ENCODE peak calls at places on chromosomes 7 and 10, in eight cellular contexts. O is cardiac muscle cell, B is tibial artery, K is spleen, H is PC-9, N is OCI-LY7, Y is right lobe of liver, C is Peyer's patch. J is an unnamed sample.

GRCh38 chr7:90320801-90321494 is at the start of gene FAM237B:
- DNase-seq in O (peak; percentile 43), B (no peak), K (peak; percentile 74), H (no peak), N (no peak), Y (no peak), C (no peak), J (no peak)

GRCh38 chr7:143884978-143885559 is 16.9 kb downstream of the TCAF1 start:
- DNase-seq in O (peak; percentile 85), B (no peak), K (peak; percentile 75), H (no peak), N (no peak), Y (peak; percentile 52), C (no peak), J (no peak)

GRCh38 chr10:132420469-132421376 is 23.7 kb downstream of the PWWP2B start:
- DNase-seq in O (no peak), B (peak; percentile 81), K (peak; percentile 91), H (peak; percentile 77), N (peak; percentile 52), Y (no peak), C (peak; percentile 72), J (peak; percentile 85)

GRCh38 chr7:13933106-13933505 is 56.4 kb downstream of the ETV1 start:
- DNase-seq in O (peak; percentile 21), B (no peak), K (no peak), H (no peak), N (no peak), Y (no peak), C (no peak), J (no peak)

GRCh38 chr7:142711722-142712616 is 37.3 kb upstream of the PRSS1 start:
- DNase-seq in O (peak; percentile 45), B (no peak), K (no peak), H (no peak), N (peak; percentile 74), Y (no peak), C (peak; percentile 62), J (no peak)

GRCh38 chr7:16400896-16401275 is 20.5 kb downstream of the CRPPA start:
- DNase-seq in O (no peak), B (no peak), K (no peak), H (no peak), N (no peak), Y (no peak), C (no peak), J (no peak)

GRCh38 chr10:62326134-62326533 is 48.0 kb upstream of the ZNF365 start:
- DNase-seq in O (no peak), B (no peak), K (no peak), H (no peak), N (no peak), Y (no peak), C (no peak), J (no peak)

GRCh38 chr7:50312589-50313162 is 8.2 kb downstream of the IKZF1 start:
- DNase-seq in O (no peak), B (no peak), K (no peak), H (no peak), N (peak; percentile 37), Y (no peak), C (no peak), J (no peak)

GRCh38 chr7:142746268-142746667 is 3.0 kb upstream of the PRSS1 start:
- DNase-seq in O (no peak), B (no peak), K (no peak), H (no peak), N (no peak), Y (no peak), C (no peak), J (no peak)

GRCh38 chr10:103990170-103990930 is 23.4 kb downstream of the SLK start:
- DNase-seq in O (no peak), B (no peak), K (no peak), H (no peak), N (no peak), Y (no peak), C (no peak), J (no peak)

GRCh38 chr10:114087255-114087654 is 43.6 kb downstream of the ADRB1 start:
- DNase-seq in O (no peak), B (no peak), K (no peak), H (no peak), N (no peak), Y (no peak), C (no peak), J (no peak)

GRCh38 chr10:71355886-71356285 is 36.8 kb downstream of the SLC29A3 start:
- DNase-seq in O (no peak), B (no peak), K (peak; percentile 60), H (no peak), N (no peak), Y (no peak), C (no peak), J (no peak)

GRCh38 chr7:22452142-22452763 is 47.7 kb downstream of the STEAP1B start:
- DNase-seq in O (peak; percentile 50), B (no peak), K (peak; percentile 80), H (peak; percentile 56), N (peak; percentile 86), Y (no peak), C (peak; percentile 82), J (peak; percentile 74)

DNA sequence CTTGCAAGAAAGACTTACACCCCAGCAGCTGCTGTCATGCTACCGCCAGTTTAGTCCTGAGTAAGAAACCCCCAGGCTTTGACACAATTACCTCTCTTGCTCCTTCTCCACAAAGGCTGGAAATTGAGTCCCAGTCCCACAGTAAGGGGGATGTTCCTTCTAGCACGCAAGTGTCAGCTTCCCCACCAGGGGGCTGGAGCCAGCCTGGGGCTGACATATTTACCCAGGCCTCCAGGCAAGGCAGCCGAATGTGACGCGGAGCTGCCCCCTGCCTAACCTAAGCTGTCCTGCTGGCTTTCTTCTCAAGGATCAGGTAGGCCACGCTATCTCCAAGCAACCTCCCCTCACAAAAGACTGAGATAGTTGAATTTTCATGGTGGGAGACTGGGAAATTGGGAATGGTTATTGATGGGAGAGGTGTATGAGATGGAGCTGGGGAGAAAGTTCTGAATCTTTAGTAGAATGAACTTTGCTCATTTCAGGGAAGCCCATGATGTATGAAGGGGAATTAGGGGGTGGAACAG is 19.2 kb upstream of the BMPER start:
- DNase-seq in O (no peak), B (no peak), K (no peak), H (no peak), N (no peak), Y (no peak), C (no peak), J (no peak)
- TF ChIP-seq CTCF in O (peak; percentile 48), B (peak; percentile 12), K (peak; percentile 14), H (peak; percentile 41), N (no peak), Y (no peak), C (no peak), J (peak; percentile 12)

GRCh38 chr7:30852360-30852709 is 59.3 kb upstream of the AQP1 start:
- DNase-seq in O (no peak), B (no peak), K (no peak), H (no peak), N (no peak), Y (peak; percentile 21), C (no peak), J (no peak)

GRCh38 chr7:30848121-30848855 is 63.4 kb upstream of the AQP1 start:
- DNase-seq in O (no peak), B (peak; percentile 56), K (peak; percentile 64), H (no peak), N (peak; percentile 63), Y (peak; percentile 29), C (no peak), J (no peak)

GRCh38 chr7:30849565-30849964 is 62.1 kb upstream of the AQP1 start:
- DNase-seq in O (no peak), B (no peak), K (no peak), H (no peak), N (no peak), Y (peak; percentile 6), C (no peak), J (no peak)

GRCh38 chr7:30851651-30852359 is 59.8 kb upstream of the AQP1 start:
- DNase-seq in O (no peak), B (peak; percentile 89), K (no peak), H (no peak), N (no peak), Y (peak; percentile 27), C (no peak), J (no peak)

DNA sequence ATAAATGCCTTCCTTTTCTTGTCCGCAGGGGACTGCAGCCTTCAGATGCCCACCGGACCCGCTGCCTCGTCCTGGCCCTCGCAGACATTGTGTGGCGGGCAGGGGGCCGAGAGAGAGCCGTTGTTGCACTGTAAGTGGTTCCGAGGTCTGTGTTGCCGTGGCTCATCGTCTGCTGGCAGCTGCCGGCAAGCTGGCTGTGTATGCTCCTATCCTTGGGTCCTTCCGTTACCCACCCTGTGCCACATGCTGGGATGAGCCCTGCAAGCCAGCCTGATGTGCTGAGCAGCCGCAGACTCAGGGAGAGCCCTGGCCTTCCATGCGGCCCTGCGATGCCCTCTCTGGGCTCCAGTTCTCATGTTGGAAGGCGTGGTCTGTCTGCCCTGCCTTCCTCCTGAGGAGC is 61.2 kb upstream of the AQP1 start:
- DNase-seq in O (no peak), B (no peak), K (peak; percentile 59), H (no peak), N (no peak), Y (peak; percentile 48), C (no peak), J (no peak)
- H3K36me3 ChIP-seq in O (no peaks in the 10 kb centered on the region), B (peaks cover 13% of the 10 kb centered on the region), K (no peaks in the 10 kb centered on the region), H (no peaks in the 10 kb centered on the region), N (no peaks in the 10 kb centered on the region), Y (no peaks in the 10 kb centered on the region), C (no peaks in the 10 kb centered on the region), J (peaks cover 9% of the 10 kb centered on the region)

GRCh38 chr7:101156277-101156676 is 2.0 kb downstream of the AP1S1 start:
- DNase-seq in O (no peak), B (no peak), K (no peak), H (no peak), N (no peak), Y (no peak), C (no peak), J (no peak)
- TF ChIP-seq CTCF in O (peak; percentile 25), B (no peak), K (no peak), H (peak; percentile 13), N (peak; percentile 52), Y (no peak), C (no peak), J (no peak)

GRCh38 chr10:128099901-128100300 is 26.3 kb downstream of the MKI67 start:
- DNase-seq in O (no peak), B (peak; percentile 49), K (no peak), H (no peak), N (no peak), Y (no peak), C (no peak), J (no peak)

GRCh38 chr10:128102480-128103228 is 23.6 kb downstream of the MKI67 start:
- DNase-seq in O (no peak), B (peak; percentile 37), K (no peak), H (no peak), N (no peak), Y (no peak), C (no peak), J (peak; percentile 70)

GRCh38 chr10:128103229-128103714 is 23.0 kb downstream of the MKI67 start:
- DNase-seq in O (no peak), B (peak; percentile 21), K (no peak), H (no peak), N (no peak), Y (no peak), C (no peak), J (no peak)

GRCh38 chr10:128110339-128110738 is 15.9 kb downstream of the MKI67 start:
- DNase-seq in O (no peak), B (no peak), K (no peak), H (no peak), N (no peak), Y (no peak), C (no peak), J (no peak)

GRCh38 chr10:128105383-128105782 is 20.8 kb downstream of the MKI67 start:
- DNase-seq in O (no peak), B (no peak), K (no peak), H (no peak), N (no peak), Y (no peak), C (no peak), J (no peak)
- H3K36me3 ChIP-seq in O (peaks cover 8% of the 10 kb centered on the region), B (no peaks in the 10 kb centered on the region), K (no peaks in the 10 kb centered on the region), H (peaks cover 13% of the 10 kb centered on the region), N (peaks cover 100% of the 10 kb centered on the region), Y (no peaks in the 10 kb centered on the region), C (no peaks in the 10 kb centered on the region), J (no peaks in the 10 kb centered on the region)